ENCODE peak calls at places on chromosomes 5 and 9, in eight cellular contexts. K is A549, J is PC-9, F is heart right ventricle, O is ovary, Y is natural killer cell, V is lung, I is cardiac muscle cell. G is an unnamed sample.

GRCh38 chr5:2529371-2530100 is 221.9 kb downstream of the IRX2 start:
- DNase-seq in O (no peak), V (no peak), K (no peak), F (no peak), I (no peak), Y (no peak), J (no peak), G (no peak)

GRCh38 chr5:56055859-56056258 is 61.1 kb upstream of the IL6ST start:
- DNase-seq in Y (no peak), I (no peak), O (no peak), K (no peak), F (no peak), V (no peak), J (no peak), G (no peak)

GRCh38 chr9:87109851-87110250 is 162.5 kb upstream of the GAS1 start:
- DNase-seq in K (no peak), J (no peak), Y (no peak), O (no peak), V (no peak), I (peak), F (no peak), G (no peak)

GRCh38 chr9:130282000-130282700 is 16.6 kb downstream of the HMCN2 start:
- DNase-seq in V (no peak), I (no peak), J (no peak), Y (no peak), K (no peak), O (no peak), F (no peak), G (no peak)

GRCh38 chr9:137366891-137367381 is 56.0 kb downstream of the EXD3 start:
- DNase-seq in K (no peak), O (peak), F (no peak), V (no peak), Y (no peak), I (no peak), J (no peak), G (no peak)

GRCh38 chr5:161507591-161507990 is 38.9 kb downstream of the GABRB2 start:
- DNase-seq in V (no peak), J (no peak), Y (no peak), K (no peak), F (no peak), O (no peak), I (no peak), G (no peak)

GRCh38 chr9:928363-929042 is 48.0 kb upstream of the DMRT3 start:
- DNase-seq in I (peak), Y (no peak), F (no peak), K (peak), V (no peak), O (no peak), J (no peak), G (peak)

GRCh38 chr5:7850533-7851239 is at the start of gene CFAP90:
- DNase-seq in F (peak), I (peak), V (no peak), O (peak), J (no peak), Y (no peak), K (no peak), G (peak)

GRCh38 chr9:21558627-21559401 is 76.7 kb upstream of the IFNE start:
- DNase-seq in J (no peak), Y (no peak), V (no peak), O (no peak), K (no peak), F (peak), I (peak), G (no peak)

GRCh38 chr9:135088979-135089847 is 1.7 kb downstream of the OLFM1 start:
- DNase-seq in J (no peak), O (no peak), V (no peak), K (no peak), I (no peak), F (no peak), Y (no peak), G (no peak)

GRCh38 chr9:105138306-105138801 is 106.1 kb upstream of the SLC44A1 start:
- DNase-seq in J (peak), O (peak), K (no peak), F (peak), V (no peak), I (peak), Y (no peak), G (no peak)

GRCh38 chr5:139710370-139711066 is 62.4 kb downstream of the CXXC5 start:
- DNase-seq in J (no peak), F (peak), Y (peak), O (peak), V (no peak), K (peak), I (peak), G (peak)

GRCh38 chr5:108917596-108917995 is 169.9 kb downstream of the FER start:
- DNase-seq in J (no peak), V (no peak), O (no peak), Y (no peak), K (no peak), F (no peak), I (peak), G (no peak)

GRCh38 chr5:158513490-158514301 is 586.0 kb downstream of the EBF1 start:
- DNase-seq in I (no peak), V (no peak), O (no peak), K (no peak), Y (no peak), F (no peak), J (no peak), G (no peak)

GRCh38 chr9:82651474-82651873 is 411.5 kb downstream of the RASEF start:
- DNase-seq in I (no peak), V (no peak), J (no peak), K (no peak), O (no peak), F (no peak), Y (no peak), G (no peak)

GRCh38 chr5:82023530-82024095 is 51.8 kb downstream of the ATG10 start:
- DNase-seq in O (no peak), J (no peak), Y (no peak), F (no peak), V (no peak), K (no peak), I (no peak), G (no peak)

GRCh38 chr9:115590016-115590415 is 472.1 kb upstream of the TNC start:
- DNase-seq in V (peak), Y (no peak), I (peak), O (no peak), J (peak), K (peak), F (no peak), G (peak)

GRCh38 chr9:129141066-129142041 is 30.1 kb downstream of the PTPA start:
- DNase-seq in O (peak), J (no peak), F (peak), V (peak), Y (no peak), I (peak), K (no peak), G (peak)

GRCh38 chr5:72555871-72556270 is 48.7 kb upstream of the ZNF366 start:
- DNase-seq in I (peak), K (no peak), V (no peak), Y (no peak), O (no peak), F (no peak), J (no peak), G (no peak)

GRCh38 chr5:173828952-173829351 is 59.2 kb upstream of the CPEB4 start:
- DNase-seq in Y (no peak), J (no peak), F (no peak), K (no peak), O (no peak), I (no peak), V (no peak), G (no peak)

GRCh38 chr9:98694943-98695342 is 13.8 kb downstream of the GABBR2 start:
- DNase-seq in Y (no peak), V (no peak), J (no peak), K (no peak), I (no peak), O (no peak), F (no peak), G (no peak)

GRCh38 chr5:140982083-140982716 is 15.9 kb downstream of the PCDHAC2 start:
- DNase-seq in I (no peak), O (no peak), F (no peak), V (no peak), J (no peak), Y (no peak), K (no peak), G (no peak)

GRCh38 chr9:93555370-93555769 is 21.0 kb upstream of the PHF2 start:
- DNase-seq in O (no peak), K (no peak), Y (no peak), J (no peak), V (no peak), F (no peak), I (no peak), G (no peak)

GRCh38 chr5:110361501-110361900 is 365.0 kb downstream of the TMEM232 start:
- DNase-seq in J (no peak), K (no peak), V (no peak), F (no peak), Y (no peak), I (no peak), O (no peak), G (no peak)

GRCh38 chr9:81557957-81558791 is 131.2 kb downstream of the TLE1 start:
- DNase-seq in K (no peak), J (peak), O (no peak), V (peak), Y (no peak), F (no peak), I (peak), G (peak)

GRCh38 chr5:81408496-81408895 is 14.6 kb upstream of the ACOT12 start:
- DNase-seq in V (no peak), I (peak), Y (no peak), F (no peak), O (no peak), J (no peak), K (no peak), G (no peak)

GRCh38 chr5:11013793-11014192 is 252.8 kb upstream of the DAP start:
- DNase-seq in O (no peak), F (peak), Y (no peak), K (no peak), V (peak), I (no peak), J (no peak), G (peak)

GRCh38 chr5:154611341-154611767 is 133.3 kb upstream of the HAND1 start:
- DNase-seq in K (no peak), I (peak), V (no peak), Y (no peak), O (no peak), F (no peak), J (no peak), G (no peak)

GRCh38 chr9:108671794-108672193 is 184.0 kb downstream of the ACTL7B start:
- DNase-seq in V (no peak), I (no peak), Y (no peak), K (no peak), O (no peak), F (no peak), J (no peak), G (no peak)

GRCh38 chr5:178304761-178305645 is 72.4 kb upstream of the PHYKPL start:
- DNase-seq in F (no peak), Y (no peak), I (no peak), J (no peak), V (no peak), O (no peak), K (no peak), G (peak)

GRCh38 chr9:116070256-116070914 is 83.2 kb upstream of the PAPPA start:
- DNase-seq in J (no peak), O (no peak), F (no peak), Y (no peak), K (no peak), I (peak), V (no peak), G (no peak)

GRCh38 chr9:22047596-22047995 is 38.5 kb upstream of the CDKN2B start:
- DNase-seq in Y (no peak), I (no peak), J (no peak), V (no peak), F (no peak), K (no peak), O (no peak), G (no peak)

GRCh38 chr9:101569736-101570501 is 24.9 kb downstream of the PPP3R2 start:
- DNase-seq in J (no peak), F (no peak), I (peak), O (no peak), Y (no peak), V (no peak), K (no peak), G (no peak)

GRCh38 chr9:133694686-133695085 is 43.5 kb downstream of the SARDH start:
- DNase-seq in O (no peak), J (no peak), Y (no peak), I (no peak), K (no peak), V (no peak), F (no peak), G (no peak)

GRCh38 chr5:132000677-132001453 is 10.6 kb downstream of the ACSL6 start:
- DNase-seq in O (no peak), J (no peak), K (no peak), F (no peak), Y (no peak), V (no peak), I (no peak), G (no peak)

GRCh38 chr5:1038417-1039209 is 30.0 kb downstream of the NKD2 start:
- DNase-seq in F (peak), K (no peak), O (no peak), J (no peak), I (no peak), V (no peak), Y (no peak), G (no peak)

GRCh38 chr9:68427216-68427994 is 71.0 kb downstream of the PGM5 start:
- DNase-seq in I (no peak), F (no peak), K (no peak), J (no peak), O (no peak), Y (no peak), V (no peak), G (no peak)

GRCh38 chr9:15295761-15296405 is 11.1 kb downstream of the TTC39B start:
- DNase-seq in J (peak), V (no peak), K (peak), O (no peak), F (no peak), Y (peak), I (peak), G (peak)

GRCh38 chr9:109467936-109468335 is 30.2 kb downstream of the PTPN3 start:
- DNase-seq in O (no peak), K (no peak), F (no peak), J (no peak), I (peak), Y (no peak), V (no peak), G (no peak)

GRCh38 chr5:105632043-105632442 is 2038.7 kb downstream of the EFNA5 start:
- DNase-seq in F (no peak), Y (no peak), I (no peak), V (no peak), J (no peak), O (no peak), K (no peak), G (no peak)

GRCh38 chr5:26023361-26023760 is 1015.0 kb downstream of the CDH9 start:
- DNase-seq in I (no peak), O (no peak), J (no peak), F (no peak), Y (no peak), K (no peak), V (no peak), G (no peak)

DNA sequence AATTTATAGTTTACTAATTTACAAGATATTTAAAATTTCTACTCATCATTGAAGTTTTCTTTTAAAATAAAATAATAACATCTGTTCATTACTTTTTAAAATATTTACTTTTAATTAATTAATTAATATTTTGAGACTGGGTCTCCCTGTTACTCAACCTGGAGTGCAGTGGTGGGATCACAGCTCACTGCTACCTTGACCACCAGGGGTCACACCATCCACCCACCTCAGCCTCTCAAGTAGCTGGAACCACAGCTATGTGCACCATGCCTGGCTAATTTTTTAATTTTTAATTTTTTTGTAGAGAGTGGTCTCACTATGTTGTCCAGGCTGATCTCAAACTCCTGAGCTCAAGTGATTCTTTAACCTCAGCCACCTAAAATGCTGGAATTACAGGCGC is 1013.6 kb downstream of the CDH9 start:
- DNase-seq in I (no peak), K (no peak), J (no peak), O (no peak), Y (no peak), F (no peak), V (no peak), G (no peak)
- TF ChIP-seq CTCF in I (no peak), K (no peak), J (peak), O (no peak), Y (no peak), F (no peak), V (no peak), G (no peak)

DNA sequence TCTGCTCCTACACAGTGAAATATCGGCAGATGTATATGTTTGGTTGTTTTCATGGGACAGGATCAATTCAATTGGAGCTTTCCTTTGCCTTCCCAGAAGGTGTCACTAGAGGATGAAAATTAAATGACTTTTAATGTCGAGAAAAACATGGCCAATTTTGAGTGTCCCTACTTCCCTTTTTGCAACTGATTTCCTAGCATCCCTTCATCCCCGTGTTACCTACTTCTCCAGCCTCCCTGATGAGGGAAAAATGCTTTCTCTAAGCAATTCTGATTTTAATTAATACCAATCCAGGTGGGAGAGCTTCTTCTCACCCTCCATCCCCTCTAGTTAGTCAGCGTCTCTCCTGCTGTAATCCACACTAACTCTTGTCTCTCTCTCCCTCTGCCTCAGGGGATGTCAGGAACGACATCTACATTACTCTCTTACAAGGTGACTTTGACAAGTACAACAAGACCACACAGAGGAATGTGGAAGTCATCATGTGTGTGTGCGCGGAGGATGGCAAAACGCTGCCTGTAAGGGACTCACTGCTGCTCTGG is 64.9 kb downstream of the DOCK2 start:
- DNase-seq in I (peak), Y (no peak), F (no peak), V (no peak), J (peak), K (no peak), O (no peak), G (no peak)
- TF ChIP-seq CTCF in I (peak), Y (no peak), F (peak), V (no peak), J (peak), K (peak), O (no peak), G (peak)

DNA sequence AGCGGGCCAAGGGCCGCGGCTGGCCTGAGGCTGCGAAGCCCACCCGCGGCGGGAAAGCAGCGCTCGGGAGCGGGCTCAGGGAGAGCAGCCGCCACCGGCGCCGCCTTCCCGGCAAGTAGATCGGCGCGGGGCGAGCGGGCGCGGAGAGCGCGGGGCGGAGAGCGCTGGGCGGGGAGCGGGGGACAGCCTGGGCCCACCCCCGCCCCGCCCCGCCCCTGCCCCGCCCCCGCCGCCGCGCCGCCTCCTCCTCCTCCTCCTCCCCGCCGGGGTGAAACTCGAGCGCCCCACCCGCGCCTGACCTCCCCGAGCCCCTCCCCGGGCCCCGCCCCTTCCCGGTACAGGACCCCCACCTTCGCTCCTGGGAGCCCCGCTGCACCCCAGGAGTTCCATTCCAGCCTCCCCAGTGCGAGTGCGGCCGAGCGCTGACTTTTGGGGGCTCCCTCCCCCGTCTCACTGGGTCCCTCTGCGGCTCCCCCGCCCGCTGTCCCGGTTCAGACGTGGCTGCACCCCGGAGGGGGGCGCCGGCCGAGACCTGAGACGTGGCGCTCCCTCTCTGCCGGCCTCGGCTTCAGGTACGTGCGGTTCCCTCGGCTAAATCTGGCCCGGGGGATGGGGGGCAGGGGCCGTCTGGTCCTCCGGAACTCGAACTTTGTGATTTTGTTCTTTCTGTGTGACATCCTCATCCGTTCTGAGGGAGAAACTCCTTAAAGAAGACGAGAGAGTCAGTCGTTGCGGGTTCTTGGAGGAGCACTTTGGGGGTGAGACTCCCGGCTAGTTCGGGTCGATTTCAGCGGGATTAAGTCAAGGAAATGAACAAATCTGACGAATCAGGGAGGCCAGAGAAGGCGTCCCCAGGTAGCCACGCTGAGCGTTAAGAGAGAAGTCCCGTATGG is at the start of gene SEMA5A:
- DNase-seq in K (no peak), Y (no peak), I (peak), J (peak), F (peak), V (peak), O (peak), G (peak)
- TF ChIP-seq CTCF in K (no peak), Y (no peak), I (no peak), J (peak), F (peak), V (no peak), O (no peak), G (no peak)

DNA sequence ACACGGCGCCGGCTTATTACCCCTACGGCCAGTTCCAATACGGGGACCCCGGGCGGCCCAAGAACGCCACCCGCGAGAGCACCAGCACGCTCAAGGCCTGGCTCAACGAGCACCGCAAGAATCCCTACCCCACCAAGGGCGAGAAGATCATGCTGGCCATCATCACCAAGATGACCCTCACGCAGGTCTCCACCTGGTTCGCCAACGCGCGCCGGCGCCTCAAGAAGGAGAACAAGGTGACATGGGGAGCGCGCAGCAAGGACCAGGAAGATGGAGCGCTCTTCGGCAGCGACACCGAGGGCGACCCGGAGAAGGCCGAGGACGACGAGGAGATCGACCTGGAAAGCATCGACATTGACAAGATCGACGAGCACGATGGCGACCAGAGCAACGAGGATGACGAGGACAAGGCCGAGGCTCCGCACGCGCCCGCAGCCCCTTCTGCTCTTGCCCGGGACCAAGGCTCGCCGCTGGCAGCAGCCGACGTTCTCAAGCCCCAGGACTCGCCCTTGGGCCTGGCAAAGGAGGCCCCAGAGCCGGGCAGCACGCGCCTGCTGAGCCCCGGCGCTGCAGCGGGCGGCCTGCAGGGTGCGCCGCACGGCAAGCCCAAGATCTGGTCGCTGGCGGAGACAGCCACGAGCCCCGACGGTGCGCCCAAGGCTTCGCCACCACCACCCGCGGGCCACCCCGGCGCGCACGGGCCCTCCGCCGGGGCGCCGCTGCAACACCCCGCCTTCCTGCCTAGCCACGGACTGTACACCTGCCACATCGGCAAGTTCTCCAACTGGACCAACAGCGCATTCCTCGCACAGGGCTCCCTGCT is 3.9 kb downstream of the IRX1 start:
- DNase-seq in V (no peak), O (no peak), I (no peak), F (no peak), J (no peak), Y (no peak), K (no peak), G (no peak)
- TF ChIP-seq CTCF in V (no peak), O (no peak), I (no peak), F (peak), J (no peak), Y (no peak), K (no peak), G (no peak)

G was measured in body of pancreas.